ENCODE peak calls at places on chromosome 2, in seven cellular contexts. M, U, V, F, T, Y and I are unnamed samples.

GRCh38 chr2:112724611-112725525 is 4.0 kb downstream of the NT5DC4 start:
- DNase-seq in T (no peak), F (no peak), U (no peak), M (no peak), V (peak), Y (no peak), I (no peak)

GRCh38 chr2:137091704-137092103 is 326.4 kb downstream of the THSD7B start:
- DNase-seq in M (no peak), U (no peak), V (no peak), T (no peak), Y (no peak), F (no peak), I (no peak)

GRCh38 chr2:186641807-186642321 is 52.0 kb upstream of the FAM171B start:
- DNase-seq in V (no peak), F (no peak), Y (peak), M (peak), T (peak), U (peak), I (peak)

GRCh38 chr2:9004338-9005204 is 1.1 kb upstream of the MBOAT2 start:
- DNase-seq in T (no peak), U (no peak), F (no peak), Y (peak), V (no peak), M (no peak), I (no peak)

GRCh38 chr2:46390036-46390435 is 89.3 kb upstream of the TMEM247 start:
- DNase-seq in V (no peak), Y (no peak), U (no peak), F (no peak), T (no peak), M (no peak), I (no peak)

GRCh38 chr2:138275881-138276280 is 225.7 kb upstream of the SPOPL start:
- DNase-seq in Y (peak), F (no peak), U (no peak), M (no peak), V (no peak), T (no peak), I (no peak)

GRCh38 chr2:168703926-168704325 is 98.5 kb upstream of the NOSTRIN start:
- DNase-seq in Y (no peak), M (no peak), F (no peak), T (no peak), V (peak), U (no peak), I (no peak)

GRCh38 chr2:122643725-122644329 is 888.4 kb downstream of the TSN start:
- DNase-seq in T (no peak), V (no peak), M (peak), Y (peak), U (peak), F (no peak), I (peak)

GRCh38 chr2:14514001-14514400 is 118.5 kb upstream of the LRATD1 start:
- DNase-seq in Y (no peak), U (no peak), M (no peak), V (no peak), F (no peak), T (no peak), I (no peak)

GRCh38 chr2:40361478-40361877 is 90.4 kb downstream of the SLC8A1 start:
- DNase-seq in U (no peak), Y (no peak), F (no peak), M (no peak), V (no peak), T (no peak), I (no peak)

GRCh38 chr2:42835577-42836371 is 43.4 kb upstream of the HAAO start:
- DNase-seq in F (no peak), V (no peak), T (no peak), M (no peak), U (no peak), Y (peak), I (no peak)

GRCh38 chr2:136238214-136238551 is 120.2 kb upstream of the CXCR4 start:
- DNase-seq in U (no peak), V (no peak), M (no peak), T (peak), Y (peak), F (no peak), I (no peak)

GRCh38 chr2:20422679-20423271 is 24.1 kb upstream of the RHOB start:
- DNase-seq in M (no peak), F (no peak), U (no peak), V (peak), Y (peak), T (no peak), I (peak)

GRCh38 chr2:54370405-54371104 is 85.6 kb upstream of the SPTBN1 start:
- DNase-seq in M (no peak), Y (peak), U (no peak), F (no peak), V (no peak), T (no peak), I (no peak)

GRCh38 chr2:233329489-233330135 is 22.0 kb downstream of the SAG start:
- DNase-seq in Y (no peak), T (no peak), U (peak), F (peak), M (peak), V (no peak), I (no peak)

GRCh38 chr2:9178110-9178904 is 28.3 kb upstream of the ASAP2 start:
- DNase-seq in Y (no peak), M (no peak), V (no peak), U (no peak), F (no peak), T (no peak), I (no peak)

GRCh38 chr2:110770696-110771425 is 38.5 kb downstream of the ACOXL start:
- DNase-seq in M (peak), U (peak), Y (peak), T (no peak), V (no peak), F (no peak), I (peak)

GRCh38 chr2:233960203-233960602 is 43.0 kb downstream of the TRPM8 start:
- DNase-seq in U (no peak), V (no peak), F (no peak), M (no peak), Y (no peak), T (no peak), I (no peak)

GRCh38 chr2:17901246-17901645 is 22.8 kb downstream of the KCNS3 start:
- DNase-seq in M (peak), T (no peak), V (peak), Y (peak), U (no peak), F (peak), I (no peak)

GRCh38 chr2:20992201-20992711 is 51.6 kb downstream of the APOB start:
- DNase-seq in U (no peak), T (no peak), V (no peak), F (no peak), M (no peak), Y (peak), I (no peak)